ENCODE peak calls at places on chromosomes 2 and 18, in four cellular contexts. D is right atrium auricular region; J is right lobe of liver; Q is CD4-positive, CD25-positive, alpha-beta regulatory T cell. S is an unnamed sample. For H3K4me1 and H3K9me3, the result is how much of the 10 kb centered on the place peaks cover.

GRCh38 chr2:12579018-12579417 is 137.7 kb upstream of the TRIB2 start:
- DNase-seq in D (no peak), Q (no peak), J (no peak), S (no peak)

GRCh38 chr2:33160217-33160616 is 213.5 kb downstream of the LTBP1 start:
- DNase-seq in J (no peak), Q (no peak), D (no peak), S (no peak)

GRCh38 chr2:127024769-127025356 is 82.1 kb downstream of the BIN1 start:
- DNase-seq in D (no peak), J (no peak), Q (no peak), S (no peak)

GRCh38 chr2:216081487-216082387 is at the start of the genes PECR and TMEM169:
- DNase-seq in D (peak), J (peak), Q (peak), S (no peak)

GRCh38 chr2:41194235-41194634 is 742.3 kb upstream of the SLC8A1 start:
- DNase-seq in Q (no peak), J (peak), D (peak), S (no peak)

GRCh38 chr18:2538844-2539243 is 32.5 kb downstream of the METTL4 start:
- DNase-seq in D (no peak), Q (no peak), J (no peak), S (no peak)

GRCh38 chr2:37168217-37168981 is 11.6 kb upstream of the EIF2AK2 start:
- DNase-seq in D (no peak), J (no peak), Q (peak), S (no peak)

GRCh38 chr2:235264512-235264911 is 229.3 kb upstream of the AGAP1 start:
- DNase-seq in J (no peak), Q (no peak), D (no peak), S (no peak)

GRCh38 chr2:169565686-169566085 is 8.0 kb downstream of the FASTKD1 start:
- DNase-seq in J (no peak), Q (no peak), D (no peak), S (no peak)

GRCh38 chr2:191835539-191836350 is 11.1 kb downstream of the CAVIN2 start:
- DNase-seq in J (no peak), D (no peak), Q (no peak), S (no peak)

GRCh38 chr2:120238728-120239487 is 13.7 kb upstream of the RALB start:
- DNase-seq in Q (no peak), J (no peak), D (no peak), S (no peak)

GRCh38 chr2:227703280-227703732 is 14.5 kb downstream of the SLC19A3 start:
- DNase-seq in J (peak), Q (no peak), D (no peak), S (no peak)

GRCh38 chr2:50922506-50922905 is 109.4 kb downstream of the NRXN1 start:
- DNase-seq in J (no peak), Q (no peak), D (no peak), S (no peak)

GRCh38 chr18:28204154-28204553 is 27.2 kb upstream of the CDH2 start:
- DNase-seq in D (no peak), Q (no peak), J (no peak), S (no peak)

GRCh38 chr2:234555616-234556249 is 58.9 kb upstream of the ARL4C start:
- DNase-seq in Q (no peak), D (no peak), J (no peak), S (no peak)

GRCh38 chr2:557635-558301 is 119.4 kb downstream of the TMEM18 start:
- DNase-seq in J (no peak), Q (no peak), D (no peak), S (no peak)

GRCh38 chr2:238919307-238919706 is 71.4 kb downstream of the TWIST2 start:
- DNase-seq in J (no peak), D (no peak), Q (no peak), S (no peak)

GRCh38 chr18:42414756-42415454 is 459.9 kb downstream of the PIK3C3 start:
- DNase-seq in D (peak), Q (no peak), J (no peak), S (no peak)

GRCh38 chr2:232229296-232229916 is 149.1 kb upstream of the ALPP start:
- DNase-seq in D (no peak), J (no peak), Q (no peak), S (no peak)

GRCh38 chr2:168348076-168348475 is 100.7 kb upstream of the STK39 start:
- DNase-seq in Q (no peak), J (no peak), D (no peak), S (no peak)

GRCh38 chr18:35278969-35279368 is 11.1 kb downstream of the ZSCAN30 start:
- DNase-seq in D (no peak), Q (no peak), J (no peak), S (no peak)

GRCh38 chr2:223697921-223698645 is 95.9 kb upstream of the SCG2 start:
- DNase-seq in D (no peak), Q (no peak), J (no peak), S (no peak)

GRCh38 chr2:55519908-55520885 is 679 bp downstream of the CFAP36 start:
- DNase-seq in Q (peak), J (peak), D (no peak), S (peak)

GRCh38 chr2:165469417-165469816 is at the start of gene CSRNP3:
- DNase-seq in J (peak), D (peak), Q (no peak), S (no peak)

GRCh38 chr2:120123090-120123489 is 100.1 kb downstream of the TMEM185B start:
- DNase-seq in J (no peak), D (no peak), Q (no peak), S (no peak)

GRCh38 chr18:40877096-40877495 is 1077.9 kb upstream of the PIK3C3 start:
- DNase-seq in D (no peak), J (no peak), Q (no peak), S (no peak)

GRCh38 chr2:186862869-186863709 is 14.1 kb upstream of the ZSWIM2 start:
- DNase-seq in Q (peak), J (no peak), D (no peak), S (no peak)

GRCh38 chr2:166127217-166128155 is at the start of gene SCN1A:
- DNase-seq in Q (peak), D (no peak), J (no peak), S (no peak)

GRCh38 chr2:32772623-32773221 is 144.9 kb downstream of the TTC27 start:
- DNase-seq in J (no peak), Q (peak), D (no peak), S (no peak)

GRCh38 chr18:75478996-75479870 is 51.7 kb upstream of the SMIM21 start:
- DNase-seq in J (no peak), Q (peak), D (no peak), S (no peak)

GRCh38 chr2:7962191-7962590 is 719.7 kb upstream of the ID2 start:
- DNase-seq in J (no peak), D (no peak), Q (no peak), S (no peak)

GRCh38 chr18:58345064-58345463 is 283.8 kb downstream of the ALPK2 start:
- DNase-seq in Q (no peak), J (no peak), D (no peak), S (no peak)

GRCh38 chr2:207448006-207448405 is 81.8 kb upstream of the CREB1 start:
- DNase-seq in Q (no peak), J (no peak), D (no peak), S (no peak)

GRCh38 chr2:137192366-137193315 is 427.3 kb downstream of the THSD7B start:
- DNase-seq in Q (no peak), D (no peak), J (no peak), S (no peak)

GRCh38 chr18:26181343-26181826 is 44.9 kb upstream of the TAF4B start:
- DNase-seq in J (no peak), D (no peak), Q (no peak), S (no peak)

GRCh38 chr2:42851186-42851585 is 58.8 kb upstream of the HAAO start:
- DNase-seq in J (no peak), Q (no peak), D (no peak), S (no peak)

GRCh38 chr2:199814084-199814844 is 36.7 kb downstream of the FTCDNL1 start:
- DNase-seq in Q (no peak), D (no peak), J (no peak), S (no peak)

DNA sequence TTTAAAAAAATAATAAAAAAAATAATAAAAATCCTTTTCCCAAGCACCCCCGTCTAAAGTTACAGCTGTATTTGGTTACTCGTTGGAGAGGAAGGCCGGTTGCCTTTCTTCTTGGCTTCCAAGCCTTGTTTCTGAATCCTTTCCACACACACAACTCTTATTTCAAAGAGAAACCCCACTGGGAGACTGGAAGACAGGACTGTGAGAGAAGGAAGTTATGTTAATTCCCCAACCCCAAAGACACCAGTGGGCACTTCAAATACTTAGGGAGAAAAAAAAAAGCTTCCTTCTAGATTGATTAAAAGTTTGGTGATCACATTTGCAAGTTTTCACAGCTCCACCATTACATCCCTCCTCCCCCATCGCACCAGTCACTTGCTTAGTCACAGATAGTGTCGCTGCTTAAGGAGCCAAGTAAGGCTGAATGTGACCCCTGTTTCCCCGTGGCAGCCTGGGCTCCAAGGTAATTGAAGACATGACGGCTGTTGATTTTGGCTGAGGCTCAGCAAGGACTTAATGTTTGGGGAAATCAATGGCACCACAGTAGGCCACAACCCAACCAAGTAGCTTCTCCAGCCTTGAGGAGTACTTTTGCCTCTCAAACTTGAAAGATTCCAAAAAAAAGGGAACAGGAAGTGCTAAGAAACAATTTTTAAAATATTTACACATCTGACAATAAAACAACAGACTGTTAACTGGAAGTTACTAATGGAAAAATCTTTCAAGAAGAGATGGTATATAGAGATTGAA is 40.8 kb upstream of the FRZB start:
- DNase-seq in Q (no peak), D (no peak), J (no peak), S (no peak)
- H3K4me3 ChIP-seq in Q (no peak), D (no peak), J (no peak), S (no peak)

GRCh38 chr2:24496959-24497358 is 5.9 kb downstream of the NCOA1 start:
- DNase-seq in D (no peak), J (no peak), Q (no peak), S (no peak)
- H3K4me1 ChIP-seq in D (under half), J (under half), Q (under half), S (half or more)

GRCh38 chr18:62690416-62690815 is 24.9 kb upstream of the PHLPP1 start:
- DNase-seq in J (no peak), D (no peak), Q (no peak), S (no peak)
- H3K9me3 ChIP-seq in J (under half), D (under half), Q (under half), S (under half)

GRCh38 chr2:20346565-20347127 is 4.0 kb downstream of the PUM2 start:
- DNase-seq in Q (no peak), J (no peak), D (no peak), S (no peak)
- H3K4me3 ChIP-seq in Q (peak), J (peak), D (no peak), S (no peak)

GRCh38 chr2:85600235-85600575 is 2.3 kb downstream of the TMEM150A start:
- DNase-seq in D (no peak), J (no peak), Q (no peak), S (no peak)
- H3K4me1 ChIP-seq in D (half or more), J (under half), Q (under half), S (half or more)

DNA sequence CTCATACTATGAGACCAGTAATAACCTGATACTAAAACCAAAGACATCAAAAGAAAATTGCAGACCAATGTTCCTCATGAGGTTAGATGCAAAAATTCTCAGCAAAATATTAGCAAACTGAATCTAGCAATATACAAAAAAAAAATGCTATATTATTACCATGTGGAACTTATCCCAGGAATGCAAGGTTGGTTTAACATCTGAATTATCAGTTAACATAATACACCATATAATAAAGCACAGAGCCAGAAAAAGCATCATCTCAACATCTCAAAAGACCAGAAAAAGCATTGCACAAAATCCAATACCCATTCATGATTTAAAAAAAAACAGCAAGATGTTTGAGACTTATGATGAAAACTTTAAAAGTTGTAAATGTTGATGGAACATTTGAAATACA is 8.3 kb upstream of the ZCCHC2 start:
- DNase-seq in D (no peak), Q (no peak), J (no peak), S (no peak)
- H3K9me3 ChIP-seq in D (under half), Q (half or more), J (under half), S (under half)